ENCODE peak calls at places on chromosomes 2 and 18, in seven cellular contexts. X, O, Y, I, Z, T and E are unnamed samples. For H3K27me3, the result is how much of the 10 kb centered on the place peaks cover.

GRCh38 chr2:66574701-66575624 is 140.0 kb downstream of the MEIS1 start:
- DNase-seq in Y (no peak), Z (peak), X (peak), O (peak), I (peak), T (peak), E (no peak)

GRCh38 chr2:152454391-152454790 is 119.4 kb downstream of the FMNL2 start:
- DNase-seq in O (no peak), Z (no peak), Y (no peak), I (no peak), X (no peak), T (no peak), E (no peak)

GRCh38 chr2:31414601-31415241 is at the start of gene XDH:
- DNase-seq in X (no peak), I (peak), O (no peak), Y (no peak), T (no peak), Z (no peak), E (no peak)

GRCh38 chr2:29201979-29202378 is 86.8 kb downstream of the CLIP4 start:
- DNase-seq in I (no peak), O (no peak), X (no peak), Z (no peak), Y (no peak), T (no peak), E (no peak)

GRCh38 chr2:178962152-178962551 is 87.8 kb downstream of the CCDC141 start:
- DNase-seq in Z (no peak), O (no peak), X (no peak), I (no peak), T (no peak), Y (no peak), E (no peak)

GRCh38 chr2:153477641-153478288 is 797 bp downstream of the RPRM start:
- DNase-seq in I (no peak), Y (no peak), O (no peak), T (no peak), Z (no peak), X (no peak), E (no peak)

GRCh38 chr2:11343626-11344341 is 652 bp downstream of the ROCK2 start:
- DNase-seq in O (peak), X (peak), I (peak), Z (peak), Y (no peak), T (peak), E (peak)

GRCh38 chr18:4599312-4599711 is 144.2 kb upstream of the DLGAP1 start:
- DNase-seq in X (no peak), I (no peak), O (no peak), Z (no peak), T (no peak), Y (no peak), E (no peak)

GRCh38 chr2:187453078-187453641 is 5.1 kb upstream of the CALCRL start:
- DNase-seq in T (no peak), O (no peak), Z (no peak), I (no peak), Y (no peak), X (no peak), E (no peak)

GRCh38 chr2:20446280-20446916 is 476 bp upstream of the RHOB start:
- DNase-seq in I (peak), O (no peak), X (peak), T (peak), Z (peak), Y (no peak), E (no peak)

GRCh38 chr2:8550481-8550880 is 131.4 kb upstream of the ID2 start:
- DNase-seq in I (peak), T (no peak), Y (no peak), O (no peak), Z (no peak), X (peak), E (no peak)

GRCh38 chr2:8550932-8551621 is 130.8 kb upstream of the ID2 start:
- DNase-seq in I (no peak), X (no peak), Z (no peak), Y (no peak), T (no peak), O (no peak), E (no peak)

GRCh38 chr2:8553643-8554042 is 128.2 kb upstream of the ID2 start:
- DNase-seq in O (no peak), X (no peak), I (no peak), T (no peak), Z (no peak), Y (no peak), E (no peak)

GRCh38 chr2:8551622-8552074 is 130.2 kb upstream of the ID2 start:
- DNase-seq in I (peak), X (no peak), Y (peak), T (no peak), Z (no peak), O (no peak), E (no peak)

GRCh38 chr2:8552264-8552913 is 129.5 kb upstream of the ID2 start:
- DNase-seq in Y (peak), X (peak), I (no peak), T (no peak), O (no peak), Z (no peak), E (no peak)
- H3K27me3 ChIP-seq in Y (under half), X (under half), I (under half), T (under half), O (under half), Z (under half), E (under half)

GRCh38 chr2:16124881-16125613 is 184.7 kb downstream of the MYCN start:
- DNase-seq in X (no peak), T (no peak), Y (no peak), O (no peak), I (no peak), Z (no peak), E (no peak)

GRCh38 chr2:16125614-16126125 is 185.3 kb downstream of the MYCN start:
- DNase-seq in I (no peak), Y (no peak), O (no peak), X (no peak), Z (no peak), T (no peak), E (no peak)

GRCh38 chr2:16123421-16123820 is 183.1 kb downstream of the MYCN start:
- DNase-seq in Y (no peak), X (no peak), T (no peak), O (no peak), Z (no peak), I (no peak), E (no peak)

GRCh38 chr2:16122556-16122955 is 182.2 kb downstream of the MYCN start:
- DNase-seq in I (no peak), Y (no peak), Z (no peak), T (no peak), O (no peak), X (no peak), E (no peak)

GRCh38 chr2:16123881-16124780 is 183.8 kb downstream of the MYCN start:
- DNase-seq in X (no peak), O (no peak), T (no peak), Z (no peak), I (no peak), Y (no peak), E (no peak)
- H3K4me3 ChIP-seq in X (no peak), O (no peak), T (no peak), Z (no peak), I (no peak), Y (no peak), E (no peak)

GRCh38 chr2:44774826-44775492 is 166.5 kb upstream of the SIX3 start:
- DNase-seq in O (no peak), X (no peak), I (no peak), Y (no peak), Z (no peak), T (no peak), E (no peak)

GRCh38 chr2:44772131-44772530 is 169.4 kb upstream of the SIX3 start:
- DNase-seq in I (no peak), Y (no peak), O (no peak), Z (no peak), X (no peak), T (no peak), E (no peak)

GRCh38 chr2:44771510-44771909 is 170.0 kb upstream of the SIX3 start:
- DNase-seq in Z (no peak), T (no peak), O (no peak), I (no peak), Y (no peak), X (no peak), E (no peak)

GRCh38 chr2:44770221-44771187 is 171.0 kb upstream of the SIX3 start:
- DNase-seq in T (no peak), O (no peak), X (no peak), I (no peak), Y (no peak), Z (no peak), E (no peak)

GRCh38 chr2:44772670-44773378 is 168.7 kb upstream of the SIX3 start:
- DNase-seq in Y (no peak), I (no peak), O (no peak), Z (no peak), X (no peak), T (no peak), E (no peak)
- H3K27me3 ChIP-seq in Y (under half), I (under half), O (under half), Z (under half), X (half or more), T (under half), E (under half)

GRCh38 chr2:190718652-190719526 is 70.0 kb downstream of the NAB1 start:
- DNase-seq in Y (no peak), T (peak), O (peak), Z (peak), X (peak), I (peak), E (no peak)
- H3K4me3 ChIP-seq in Y (no peak), T (no peak), O (no peak), Z (no peak), X (no peak), I (no peak), E (no peak)

GRCh38 chr2:74507926-74508520 is 528 bp upstream of the PCGF1 start:
- DNase-seq in Z (no peak), I (no peak), X (no peak), T (no peak), Y (peak), O (peak), E (no peak)
- H3K27me3 ChIP-seq in Z (under half), I (under half), X (half or more), T (under half), Y (under half), O (under half), E (under half)

DNA sequence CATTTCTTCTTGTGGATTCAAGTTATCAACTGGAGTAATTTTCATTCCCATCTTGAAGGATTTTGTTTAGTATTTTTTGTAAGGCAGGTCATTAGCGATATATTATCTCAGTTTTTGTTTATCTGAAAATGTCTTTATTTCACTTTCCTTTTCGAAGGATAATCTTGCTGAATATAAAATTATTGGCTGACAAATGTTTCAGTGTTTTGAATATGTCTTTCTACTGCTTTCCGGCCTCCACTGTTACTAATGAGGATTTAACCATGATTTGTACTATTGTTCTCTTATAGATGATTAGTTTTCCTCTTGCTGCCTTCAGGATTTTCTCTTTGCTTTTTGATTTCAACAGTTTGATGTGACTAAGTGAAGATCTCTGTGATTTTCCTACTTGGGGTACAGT is 58.3 kb upstream of the ZNF396 start:
- DNase-seq in I (no peak), X (no peak), Z (no peak), T (no peak), Y (no peak), O (no peak), E (no peak)
- H3K4me3 ChIP-seq in I (no peak), X (no peak), Z (no peak), T (no peak), Y (no peak), O (no peak), E (no peak)

GRCh38 chr2:127218843-127219715 is 1.0 kb downstream of the CYP27C1 start:
- DNase-seq in O (peak), X (no peak), I (no peak), Z (no peak), T (no peak), Y (no peak), E (no peak)

GRCh38 chr2:127217470-127218325 is 2.4 kb downstream of the CYP27C1 start:
- DNase-seq in Y (no peak), O (peak), X (no peak), I (no peak), Z (no peak), T (no peak), E (no peak)

GRCh38 chr2:127219716-127220090 is 396 bp downstream of the CYP27C1 start:
- DNase-seq in O (peak), X (no peak), T (no peak), Z (no peak), Y (no peak), I (no peak), E (no peak)

GRCh38 chr2:127220807-127221527 is 868 bp upstream of the CYP27C1 start:
- DNase-seq in O (peak), Z (no peak), T (no peak), I (no peak), Y (no peak), X (no peak), E (no peak)

DNA sequence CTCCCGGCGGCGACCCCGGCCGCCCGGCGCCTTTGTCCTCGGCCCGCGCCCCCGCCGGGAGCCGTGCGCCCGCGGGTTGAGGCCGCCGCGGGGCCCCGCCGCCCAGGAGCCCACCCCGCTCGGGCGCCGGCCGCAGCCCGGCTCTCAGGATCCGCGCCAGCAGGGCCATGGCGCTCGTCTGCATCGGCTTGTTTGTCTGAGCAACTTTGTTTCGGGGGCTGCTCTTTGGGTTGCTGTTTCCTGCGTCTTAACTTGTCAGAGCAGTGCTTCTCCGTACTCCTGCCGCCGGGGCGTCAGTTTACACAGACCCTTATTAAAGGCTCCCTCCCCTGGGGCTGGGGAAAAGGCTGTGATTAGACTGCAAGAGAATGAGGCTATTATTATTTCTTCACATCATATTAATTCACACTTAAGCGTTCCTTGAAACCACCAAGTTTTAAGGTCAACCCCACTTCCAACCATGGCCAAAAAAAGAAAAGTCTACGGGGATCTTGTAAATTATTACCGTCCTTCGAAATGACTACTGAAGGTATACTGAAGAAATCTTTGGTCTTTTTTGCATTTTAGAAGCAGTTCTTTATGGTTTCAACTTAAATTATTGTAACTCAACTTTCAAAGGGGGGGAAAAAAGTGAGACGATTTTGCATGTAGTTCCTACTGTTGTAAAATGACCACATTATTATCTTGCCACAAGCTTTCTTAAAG is at the start of gene CYP27C1:
- DNase-seq in O (peak), Y (no peak), I (no peak), Z (no peak), X (no peak), T (no peak), E (no peak)
- H3K27me3 ChIP-seq in O (under half), Y (under half), I (under half), Z (half or more), X (half or more), T (under half), E (under half)

DNA sequence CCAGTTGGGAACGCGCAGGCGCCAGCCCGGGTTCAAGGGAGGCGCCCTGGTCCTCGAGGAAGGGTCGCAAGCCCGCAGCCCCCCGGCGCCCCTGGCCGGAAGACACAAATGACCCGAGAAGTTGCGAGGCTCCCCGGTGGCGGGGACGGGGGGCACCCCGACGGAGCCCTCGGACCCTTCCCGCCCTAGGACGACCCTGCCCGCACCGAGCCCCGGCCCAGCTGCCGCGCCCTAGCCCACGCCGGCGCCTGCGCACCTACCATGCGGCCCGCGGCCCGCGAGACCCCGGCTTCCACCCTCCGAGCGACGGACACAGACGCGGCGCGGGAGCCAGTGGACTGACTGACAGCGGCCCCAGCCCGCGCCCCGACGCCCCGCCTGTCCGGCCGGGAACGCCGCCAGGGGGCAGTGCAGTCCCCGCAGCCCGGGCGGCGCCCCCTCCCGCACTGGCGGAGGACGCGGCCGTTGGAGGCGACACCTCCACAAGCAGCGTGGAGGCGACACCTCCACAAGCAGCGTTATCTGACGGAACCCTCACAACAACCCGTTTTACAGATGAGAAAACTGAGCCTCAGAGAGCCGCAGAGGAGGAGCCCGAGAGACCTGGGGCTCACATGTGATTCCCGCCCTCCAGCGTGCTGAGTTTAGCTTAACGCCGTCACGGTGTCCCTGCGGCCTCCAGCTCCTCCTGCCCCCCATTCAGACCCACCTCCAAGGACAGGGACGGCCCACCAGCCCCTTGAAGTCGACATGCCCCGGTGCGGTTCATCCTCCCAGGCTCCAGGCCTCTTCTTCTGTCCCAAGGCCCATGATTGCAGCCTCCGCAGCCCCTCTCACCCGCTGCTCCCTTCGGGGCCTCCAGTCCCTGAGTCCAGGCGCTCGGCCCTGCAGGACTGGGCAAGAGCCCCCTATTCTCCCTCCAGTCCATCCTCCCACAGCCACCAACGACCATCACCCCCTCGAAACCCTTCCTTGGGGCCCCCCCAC is at the start of gene NMUR1:
- DNase-seq in X (peak), T (no peak), Y (peak), Z (peak), O (no peak), I (peak), E (peak)
- H3K4me3 ChIP-seq in X (peak), T (no peak), Y (peak), Z (peak), O (no peak), I (peak), E (peak)

GRCh38 chr18:48197819-48198218 is 211.4 kb downstream of the ZBTB7C start:
- DNase-seq in I (no peak), X (no peak), Y (no peak), O (no peak), Z (no peak), T (no peak), E (no peak)

GRCh38 chr18:48201337-48201705 is 207.9 kb downstream of the ZBTB7C start:
- DNase-seq in X (no peak), Z (no peak), T (no peak), I (no peak), Y (no peak), O (no peak), E (no peak)

GRCh38 chr18:48200631-48201336 is 208.4 kb downstream of the ZBTB7C start:
- DNase-seq in Y (no peak), T (no peak), Z (no peak), I (no peak), O (no peak), X (no peak), E (no peak)

GRCh38 chr18:48201952-48202898 is 207.0 kb downstream of the ZBTB7C start:
- DNase-seq in Y (no peak), O (no peak), I (no peak), T (no peak), Z (no peak), X (no peak), E (no peak)

DNA sequence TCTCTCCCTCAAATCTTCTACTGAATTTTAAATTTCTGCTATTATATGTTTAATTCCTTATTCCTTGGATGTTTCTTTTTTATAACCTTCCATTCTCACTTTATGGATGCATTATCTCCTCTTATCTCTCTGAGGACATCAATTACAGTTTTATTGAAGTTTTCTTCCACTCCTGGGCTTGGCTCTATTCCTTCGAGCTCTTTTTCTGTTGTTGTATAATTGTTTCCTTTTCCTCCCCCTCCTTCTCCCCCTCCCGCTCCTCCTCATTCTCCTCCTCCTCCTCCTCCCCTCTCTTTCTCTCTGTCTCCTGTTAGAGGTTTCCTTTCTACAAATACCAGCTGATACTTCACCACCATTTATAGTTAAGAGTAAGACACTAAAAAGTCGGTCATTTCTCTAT is 209.8 kb downstream of the ZBTB7C start:
- DNase-seq in T (no peak), O (no peak), X (no peak), Z (no peak), Y (no peak), I (no peak), E (no peak)
- H3K27me3 ChIP-seq in T (under half), O (under half), X (under half), Z (under half), Y (under half), I (under half), E (under half)

DNA sequence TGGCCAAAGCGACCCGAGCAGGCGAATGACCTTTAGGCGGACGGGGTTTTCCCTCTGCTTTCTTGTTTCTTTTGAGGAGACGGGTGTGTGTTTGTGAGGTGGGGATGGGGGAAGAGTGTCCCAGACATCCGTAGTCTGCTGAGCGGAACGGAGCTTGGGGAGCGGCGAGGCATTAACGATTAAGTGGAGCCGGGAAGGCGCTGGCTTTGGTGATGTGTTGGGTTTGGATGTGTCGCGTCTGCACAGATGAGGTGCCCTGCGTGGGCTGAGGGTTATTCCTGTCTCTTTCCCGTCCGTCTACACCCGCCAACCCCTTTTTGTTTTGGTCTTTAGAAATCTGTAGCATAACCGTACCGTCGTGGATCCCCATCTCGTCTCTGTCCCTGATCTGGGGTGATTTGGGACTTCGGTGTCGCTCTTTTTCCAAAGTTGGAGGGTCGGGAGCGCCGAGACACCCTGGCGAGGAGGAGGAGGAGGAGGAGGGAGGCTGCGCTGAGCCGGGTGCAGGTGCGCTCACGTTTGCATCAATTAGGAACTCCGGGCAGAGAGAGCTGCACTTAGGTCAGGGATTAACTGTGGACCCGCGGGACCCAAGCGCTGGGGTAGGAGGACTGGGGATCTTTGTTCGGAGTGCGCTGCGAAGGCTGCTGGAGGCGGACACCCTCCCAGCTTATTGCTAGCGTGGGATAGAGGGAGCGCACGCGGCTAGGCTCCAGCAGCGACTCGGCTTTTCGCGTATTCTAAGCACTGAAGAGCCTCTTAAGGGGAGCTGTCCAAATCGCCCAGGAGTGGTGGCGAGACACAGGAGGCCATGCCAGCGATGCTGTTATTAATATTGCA is 720.2 kb downstream of the DPP10 start:
- DNase-seq in I (peak), Z (no peak), T (no peak), X (no peak), Y (no peak), O (no peak), E (no peak)
- H3K4me3 ChIP-seq in I (peak), Z (no peak), T (no peak), X (peak), Y (no peak), O (no peak), E (no peak)